ENCODE peak calls at places on chromosomes 2 and 18, in six cellular contexts. One of them, this sample, is unnamed.
A peak's percentile ranks its signal among the peaks of the same experiment; 100 is the strongest.

GRCh38 chr2:131022731-131023130 is 70.5 kb downstream of the FAM168B start:
- DNase-seq in tibial artery: no peak
- DNase-seq in uterus: no peak
- DNase-seq in GM23248: peak; percentile 56
- DNase-seq in transverse colon: no peak
- DNase-seq in thoracic aorta: no peak
- DNase-seq in this sample: no peak

GRCh38 chr2:235170536-235171510 is 219.0 kb downstream of the SH3BP4 start:
- DNase-seq in tibial artery: no peak
- DNase-seq in uterus: no peak
- DNase-seq in GM23248: peak; percentile 95
- DNase-seq in transverse colon: peak; percentile 35
- DNase-seq in thoracic aorta: no peak
- DNase-seq in this sample: peak; percentile 61

GRCh38 chr2:235511751-235512698 is 18.2 kb downstream of the AGAP1 start:
- DNase-seq in tibial artery: no peak
- DNase-seq in uterus: no peak
- DNase-seq in GM23248: no peak
- DNase-seq in transverse colon: peak; percentile 5
- DNase-seq in thoracic aorta: no peak
- DNase-seq in this sample: no peak

GRCh38 chr18:26468931-26469340 is 79.4 kb downstream of the KCTD1 start:
- DNase-seq in tibial artery: no peak
- DNase-seq in uterus: no peak
- DNase-seq in GM23248: no peak
- DNase-seq in transverse colon: peak; percentile 20
- DNase-seq in thoracic aorta: no peak
- DNase-seq in this sample: no peak

GRCh38 chr2:108632332-108632712 is 87.0 kb upstream of the RANBP2 start:
- DNase-seq in tibial artery: no peak
- DNase-seq in uterus: no peak
- DNase-seq in GM23248: no peak
- DNase-seq in transverse colon: no peak
- DNase-seq in thoracic aorta: no peak
- DNase-seq in this sample: no peak

GRCh38 chr18:57791911-57792310 is 11.2 kb downstream of the ATP8B1 start:
- DNase-seq in tibial artery: no peak
- DNase-seq in uterus: no peak
- DNase-seq in GM23248: peak; percentile 16
- DNase-seq in transverse colon: no peak
- DNase-seq in thoracic aorta: no peak
- DNase-seq in this sample: no peak

GRCh38 chr2:28606986-28607441 is 111.2 kb downstream of the PLB1 start:
- DNase-seq in tibial artery: no peak
- DNase-seq in uterus: peak; percentile 61
- DNase-seq in GM23248: no peak
- DNase-seq in transverse colon: no peak
- DNase-seq in thoracic aorta: no peak
- DNase-seq in this sample: no peak

GRCh38 chr2:80546766-80547165 is 242.2 kb upstream of the LRRTM1 start:
- DNase-seq in tibial artery: no peak
- DNase-seq in uterus: no peak
- DNase-seq in GM23248: no peak
- DNase-seq in transverse colon: no peak
- DNase-seq in thoracic aorta: no peak
- DNase-seq in this sample: peak; percentile 68

GRCh38 chr18:77114564-77115391 is 17.8 kb downstream of the MBP start:
- DNase-seq in tibial artery: peak; percentile 96
- DNase-seq in uterus: peak; percentile 75
- DNase-seq in GM23248: peak; percentile 99
- DNase-seq in transverse colon: peak; percentile 83
- DNase-seq in thoracic aorta: peak; percentile 63
- DNase-seq in this sample: peak; percentile 100

GRCh38 chr2:121071058-121071504 is 213.9 kb downstream of the TFCP2L1 start:
- DNase-seq in tibial artery: peak; percentile 82
- DNase-seq in uterus: peak; percentile 76
- DNase-seq in GM23248: peak; percentile 72
- DNase-seq in transverse colon: peak; percentile 66
- DNase-seq in thoracic aorta: no peak
- DNase-seq in this sample: peak; percentile 17

GRCh38 chr2:105103481-105103880 is 65.6 kb downstream of the MRPS9 start:
- DNase-seq in tibial artery: no peak
- DNase-seq in uterus: no peak
- DNase-seq in GM23248: no peak
- DNase-seq in transverse colon: no peak
- DNase-seq in thoracic aorta: no peak
- DNase-seq in this sample: no peak

GRCh38 chr2:73142937-73143336 is 30.2 kb upstream of the RAB11FIP5 start:
- DNase-seq in tibial artery: no peak
- DNase-seq in uterus: no peak
- DNase-seq in GM23248: no peak
- DNase-seq in transverse colon: no peak
- DNase-seq in thoracic aorta: no peak
- DNase-seq in this sample: no peak

GRCh38 chr2:7845332-7845731 is 836.5 kb upstream of the ID2 start:
- DNase-seq in tibial artery: no peak
- DNase-seq in uterus: no peak
- DNase-seq in GM23248: peak; percentile 89
- DNase-seq in transverse colon: no peak
- DNase-seq in thoracic aorta: no peak
- DNase-seq in this sample: peak; percentile 57

GRCh38 chr2:38509322-38509946 is 93.3 kb downstream of the HNRNPLL start:
- DNase-seq in tibial artery: no peak
- DNase-seq in uterus: no peak
- DNase-seq in GM23248: peak; percentile 82
- DNase-seq in transverse colon: no peak
- DNase-seq in thoracic aorta: no peak
- DNase-seq in this sample: peak; percentile 45

GRCh38 chr18:48913201-48913600 is 37.6 kb downstream of the SMAD7 start:
- DNase-seq in tibial artery: peak; percentile 52
- DNase-seq in uterus: peak; percentile 12
- DNase-seq in GM23248: no peak
- DNase-seq in transverse colon: no peak
- DNase-seq in thoracic aorta: no peak
- DNase-seq in this sample: no peak

GRCh38 chr2:9769171-9770005 is 73.9 kb upstream of the TAF1B start:
- DNase-seq in tibial artery: peak; percentile 54
- DNase-seq in uterus: no peak
- DNase-seq in GM23248: no peak
- DNase-seq in transverse colon: no peak
- DNase-seq in thoracic aorta: no peak
- DNase-seq in this sample: no peak

DNA sequence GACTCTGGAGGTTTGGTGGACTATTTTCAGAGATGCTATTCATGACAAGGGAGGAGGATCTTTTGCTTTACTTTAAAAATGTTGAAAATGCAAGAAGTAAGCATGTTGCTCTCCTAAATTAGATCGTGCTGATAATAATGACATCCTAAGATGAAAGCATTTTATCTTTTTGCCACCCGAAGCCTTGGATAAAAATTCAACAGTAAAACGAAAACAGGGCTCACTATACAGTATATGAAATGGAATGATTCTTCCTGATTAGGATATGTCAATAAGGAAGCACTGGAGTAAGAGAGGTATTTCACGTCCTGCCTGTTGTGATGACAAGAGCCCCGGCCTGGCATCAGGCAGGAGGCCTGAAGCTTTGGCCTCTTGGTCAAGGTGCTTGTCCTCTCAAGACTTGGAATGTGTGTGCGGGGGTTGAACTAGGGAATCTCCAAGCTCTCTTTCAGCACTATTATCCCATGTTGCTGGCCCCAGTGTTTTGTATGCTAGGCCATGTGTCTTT is 306.0 kb downstream of the MTX2 start:
- DNase-seq in tibial artery: no peak
- DNase-seq in uterus: no peak
- DNase-seq in GM23248: no peak
- DNase-seq in transverse colon: no peak
- DNase-seq in thoracic aorta: no peak
- DNase-seq in this sample: no peak
- H3K27me3 ChIP-seq in tibial artery: no peaks in the 10 kb centered on the region
- H3K27me3 ChIP-seq in uterus: no peaks in the 10 kb centered on the region
- H3K27me3 ChIP-seq in GM23248: no peaks in the 10 kb centered on the region
- H3K27me3 ChIP-seq in transverse colon: no peaks in the 10 kb centered on the region
- H3K27me3 ChIP-seq in thoracic aorta: no peaks in the 10 kb centered on the region
- H3K27me3 ChIP-seq in this sample: no peaks in the 10 kb centered on the region

DNA sequence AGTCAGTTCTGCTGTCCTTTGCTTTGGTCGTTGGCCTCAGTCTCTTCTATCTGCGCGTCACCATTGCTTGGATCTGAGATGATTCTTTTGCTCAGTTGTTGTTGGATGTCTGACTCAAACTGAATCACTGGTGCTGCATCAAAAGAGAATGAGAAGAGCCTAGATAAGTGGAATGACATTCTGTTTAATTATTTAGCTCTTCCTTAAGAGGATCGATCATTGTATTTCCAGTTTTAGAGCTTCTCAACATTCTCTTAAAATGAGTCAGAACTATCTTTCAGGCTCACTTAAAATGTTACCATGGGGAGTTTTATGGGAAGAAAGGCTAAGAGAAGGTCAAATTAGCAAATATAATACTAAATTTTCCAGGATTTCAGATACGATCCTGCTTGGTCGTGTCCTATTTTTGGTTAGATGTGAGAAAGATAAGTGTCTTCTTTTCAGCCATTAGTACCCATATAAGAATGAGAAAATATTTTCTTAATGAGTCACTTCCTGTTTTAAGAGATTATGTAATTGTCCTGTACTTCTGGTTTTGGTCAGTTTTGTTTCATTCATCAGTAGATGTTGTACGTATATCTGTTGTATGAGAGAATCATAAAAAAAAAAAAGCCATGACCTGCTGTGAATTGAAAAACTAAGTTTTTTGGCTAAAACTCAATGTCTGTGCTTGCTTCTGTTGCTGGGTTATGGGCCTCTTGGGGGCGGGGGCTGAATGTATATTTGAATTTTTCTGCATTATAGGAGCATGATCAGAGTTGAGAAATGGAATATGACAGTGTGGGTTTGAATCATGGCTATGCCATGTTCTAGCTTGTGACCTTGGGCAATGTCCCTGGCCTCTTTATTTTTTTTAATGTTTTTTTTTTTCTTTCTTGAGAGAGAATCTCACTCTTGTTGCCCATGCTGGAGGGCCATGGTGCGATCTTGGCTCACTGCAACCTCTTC is 31.5 kb upstream of the CASP10 start:
- DNase-seq in tibial artery: no peak
- DNase-seq in uterus: no peak
- DNase-seq in GM23248: peak; percentile 92
- DNase-seq in transverse colon: no peak
- DNase-seq in thoracic aorta: no peak
- DNase-seq in this sample: peak; percentile 94
- H3K4me3 ChIP-seq in tibial artery: no peak overlapping the region
- H3K4me3 ChIP-seq in uterus: no peak overlapping the region
- H3K4me3 ChIP-seq in GM23248: peak overlapping the region; percentile 44
- H3K4me3 ChIP-seq in transverse colon: no peak overlapping the region
- H3K4me3 ChIP-seq in thoracic aorta: no peak overlapping the region
- H3K4me3 ChIP-seq in this sample: no peak overlapping the region

GRCh38 chr18:2672872-2673271 is 17.3 kb downstream of the SMCHD1 start:
- DNase-seq in tibial artery: no peak
- DNase-seq in uterus: no peak
- DNase-seq in GM23248: no peak
- DNase-seq in transverse colon: no peak
- DNase-seq in thoracic aorta: no peak
- DNase-seq in this sample: no peak

GRCh38 chr18:2672410-2672809 is 16.9 kb downstream of the SMCHD1 start:
- DNase-seq in tibial artery: no peak
- DNase-seq in uterus: no peak
- DNase-seq in GM23248: no peak
- DNase-seq in transverse colon: no peak
- DNase-seq in thoracic aorta: no peak
- DNase-seq in this sample: no peak
- H3K36me3 ChIP-seq in tibial artery: peaks cover 74% of the 10 kb centered on the region
- H3K36me3 ChIP-seq in uterus: no peaks in the 10 kb centered on the region
- H3K36me3 ChIP-seq in GM23248: peaks cover 48% of the 10 kb centered on the region
- H3K36me3 ChIP-seq in transverse colon: peaks cover 86% of the 10 kb centered on the region
- H3K36me3 ChIP-seq in thoracic aorta: peaks cover 35% of the 10 kb centered on the region
- H3K36me3 ChIP-seq in this sample: peaks cover 8% of the 10 kb centered on the region

DNA sequence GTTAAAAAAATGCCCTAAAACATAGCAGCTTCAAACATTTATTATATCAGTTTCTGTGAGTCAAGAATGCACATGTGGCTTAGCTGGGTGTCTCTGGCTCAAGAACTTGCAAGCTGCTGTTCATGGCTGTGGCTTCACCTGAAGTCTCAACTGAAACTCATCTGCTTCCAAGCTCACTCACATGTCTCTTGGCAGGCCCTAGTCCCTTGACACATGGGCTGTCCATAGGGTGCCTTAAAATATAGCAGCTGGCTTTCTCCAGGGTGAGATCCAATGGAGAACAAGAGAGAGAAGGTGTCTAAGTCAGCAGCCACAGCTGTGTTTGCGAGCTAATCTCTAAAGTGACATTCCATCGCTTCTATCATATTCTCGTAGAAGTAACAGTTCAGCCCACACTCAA is 152.8 kb downstream of the DSEL start:
- DNase-seq in tibial artery: no peak
- DNase-seq in uterus: no peak
- DNase-seq in GM23248: no peak
- DNase-seq in transverse colon: no peak
- DNase-seq in thoracic aorta: no peak
- DNase-seq in this sample: no peak
- H3K27me3 ChIP-seq in tibial artery: no peaks in the 10 kb centered on the region
- H3K27me3 ChIP-seq in uterus: no peaks in the 10 kb centered on the region
- H3K27me3 ChIP-seq in GM23248: no peaks in the 10 kb centered on the region
- H3K27me3 ChIP-seq in transverse colon: no peaks in the 10 kb centered on the region
- H3K27me3 ChIP-seq in thoracic aorta: no peaks in the 10 kb centered on the region
- H3K27me3 ChIP-seq in this sample: no peaks in the 10 kb centered on the region

This sample was measured in bronchial epithelial cell.